ENCODE peak calls at places on chromosomes 3 and 15, in ten cellular contexts. J, N, Y, W, U, A, R, C, L and Q are unnamed samples.

GRCh38 chr15:27665002-27665401 is 434.1 kb downstream of the OCA2 start:
- DNase-seq in J (no peak), C (no peak), A (no peak), Y (no peak), U (no peak), L (no peak), R (no peak), W (no peak), N (no peak), Q (no peak)

GRCh38 chr15:40054746-40055575 is 16.0 kb upstream of the SRP14 start:
- DNase-seq in W (no peak), U (no peak), N (no peak), L (peak; percentile 78), R (peak; percentile 48), Y (peak; percentile 82), C (no peak), J (no peak), A (no peak), Q (peak; percentile 70)

GRCh38 chr3:11195201-11195600 is 40.9 kb downstream of the HRH1 start:
- DNase-seq in U (no peak), J (no peak), L (no peak), A (no peak), W (no peak), N (no peak), Y (no peak), R (no peak), C (no peak), Q (peak; percentile 13)

GRCh38 chr3:151584603-151585002 is 123.7 kb upstream of the IGSF10 start:
- DNase-seq in C (peak; percentile 12), U (no peak), R (no peak), L (peak; percentile 9), W (no peak), Y (no peak), J (no peak), N (no peak), A (no peak), Q (no peak)

GRCh38 chr3:164465172-164465571 is 613.1 kb downstream of the SI start:
- DNase-seq in W (no peak), A (peak; percentile 15), C (no peak), J (no peak), N (no peak), L (peak; percentile 2), U (no peak), Y (peak; percentile 1), R (no peak), Q (no peak)

GRCh38 chr15:101190196-101190595 is 61.7 kb downstream of the CHSY1 start:
- DNase-seq in A (no peak), J (no peak), C (no peak), L (no peak), R (no peak), N (no peak), W (no peak), U (no peak), Y (peak; percentile 38), Q (no peak)

GRCh38 chr3:45583021-45583851 is 11.3 kb upstream of the LIMD1 start:
- DNase-seq in C (no peak), N (no peak), L (peak; percentile 61), A (no peak), Y (no peak), J (no peak), U (no peak), R (no peak), W (no peak), Q (no peak)

GRCh38 chr3:58526124-58526957 is 10.6 kb downstream of the ACOX2 start:
- DNase-seq in A (peak; percentile 82), Y (peak; percentile 94), W (peak; percentile 72), R (no peak), N (peak; percentile 89), J (no peak), U (peak; percentile 64), L (peak; percentile 95), C (peak; percentile 51), Q (no peak)

GRCh38 chr3:45590256-45590655 is 4.3 kb upstream of the LIMD1 start:
- DNase-seq in J (no peak), W (no peak), L (no peak), U (no peak), A (no peak), C (no peak), Y (no peak), N (no peak), R (no peak), Q (no peak)

GRCh38 chr3:79015854-79016253 is 751.9 kb downstream of the ROBO1 start:
- DNase-seq in R (no peak), N (no peak), C (no peak), A (no peak), Y (no peak), J (no peak), U (no peak), L (no peak), W (no peak), Q (no peak)

GRCh38 chr15:72599855-72600464 is 54.5 kb upstream of the GOLGA6B start:
- DNase-seq in W (peak; percentile 39), R (peak; percentile 43), Y (peak; percentile 68), C (peak; percentile 56), A (peak; percentile 69), N (peak; percentile 55), L (peak; percentile 82), U (no peak), J (no peak), Q (peak; percentile 50)

GRCh38 chr3:48553886-48554845 is 2.4 kb downstream of the PFKFB4 start:
- DNase-seq in J (no peak), N (no peak), W (no peak), L (no peak), C (no peak), Y (no peak), R (no peak), A (no peak), U (no peak), Q (no peak)

GRCh38 chr15:80480171-80480811 is 76.1 kb downstream of the ARNT2 start:
- DNase-seq in J (no peak), L (peak; percentile 40), C (no peak), U (no peak), W (no peak), N (no peak), R (no peak), Y (no peak), A (no peak), Q (no peak)

GRCh38 chr3:17639765-17640164 is 102.7 kb downstream of the TBC1D5 start:
- DNase-seq in W (peak; percentile 80), Y (peak; percentile 94), R (no peak), L (peak; percentile 93), J (no peak), C (peak; percentile 17), U (peak; percentile 77), A (peak; percentile 35), N (peak; percentile 85), Q (no peak)

GRCh38 chr15:95684693-95685115 is 645.8 kb upstream of the NR2F2 start:
- DNase-seq in W (peak; percentile 48), Y (peak; percentile 93), A (peak; percentile 23), R (no peak), J (no peak), N (peak; percentile 80), U (no peak), C (peak; percentile 21), L (peak; percentile 93), Q (no peak)

GRCh38 chr3:161233557-161233956 is 12.4 kb downstream of the NMD3 start:
- DNase-seq in R (no peak), J (no peak), C (no peak), N (no peak), A (no peak), L (no peak), Y (peak; percentile 63), U (no peak), W (no peak), Q (no peak)

GRCh38 chr3:66403268-66403990 is 97.4 kb downstream of the LRIG1 start:
- DNase-seq in A (no peak), N (no peak), R (no peak), J (no peak), L (peak; percentile 64), Y (peak; percentile 74), W (no peak), U (no peak), C (no peak), Q (no peak)
- TF ChIP-seq CTCF in A (no peak), N (no peak), R (no peak), J (no peak), L (no peak), Y (no peak), W (no peak), U (no peak), C (no peak), Q (no peak)

DNA sequence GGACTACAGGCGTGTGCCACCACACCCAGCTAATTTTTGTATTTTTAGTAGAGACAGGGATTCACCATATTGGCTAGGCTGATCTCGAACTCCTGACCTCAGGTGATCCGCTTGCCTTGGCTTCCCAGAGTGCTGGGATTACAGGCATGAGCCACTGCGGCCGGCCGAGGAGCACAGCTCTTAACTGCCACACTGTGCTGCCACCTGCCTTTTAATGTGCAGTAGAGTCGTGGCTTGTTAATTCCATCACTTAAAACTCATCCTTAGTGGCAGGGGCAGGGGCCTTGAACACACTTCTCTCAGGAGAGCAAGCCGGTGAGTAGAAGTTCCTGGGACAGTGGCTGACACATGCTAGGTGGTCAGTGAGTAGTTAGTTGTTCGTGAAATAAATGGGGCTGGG is 12.5 kb downstream of the ABCF3 start:
- DNase-seq in R (no peak), N (no peak), C (no peak), L (no peak), J (no peak), Y (no peak), W (no peak), U (no peak), A (no peak), Q (no peak)
- TF ChIP-seq CTCF in R (no peak), N (no peak), C (no peak), L (no peak), J (no peak), Y (no peak), W (no peak), U (no peak), A (no peak), Q (no peak)

DNA sequence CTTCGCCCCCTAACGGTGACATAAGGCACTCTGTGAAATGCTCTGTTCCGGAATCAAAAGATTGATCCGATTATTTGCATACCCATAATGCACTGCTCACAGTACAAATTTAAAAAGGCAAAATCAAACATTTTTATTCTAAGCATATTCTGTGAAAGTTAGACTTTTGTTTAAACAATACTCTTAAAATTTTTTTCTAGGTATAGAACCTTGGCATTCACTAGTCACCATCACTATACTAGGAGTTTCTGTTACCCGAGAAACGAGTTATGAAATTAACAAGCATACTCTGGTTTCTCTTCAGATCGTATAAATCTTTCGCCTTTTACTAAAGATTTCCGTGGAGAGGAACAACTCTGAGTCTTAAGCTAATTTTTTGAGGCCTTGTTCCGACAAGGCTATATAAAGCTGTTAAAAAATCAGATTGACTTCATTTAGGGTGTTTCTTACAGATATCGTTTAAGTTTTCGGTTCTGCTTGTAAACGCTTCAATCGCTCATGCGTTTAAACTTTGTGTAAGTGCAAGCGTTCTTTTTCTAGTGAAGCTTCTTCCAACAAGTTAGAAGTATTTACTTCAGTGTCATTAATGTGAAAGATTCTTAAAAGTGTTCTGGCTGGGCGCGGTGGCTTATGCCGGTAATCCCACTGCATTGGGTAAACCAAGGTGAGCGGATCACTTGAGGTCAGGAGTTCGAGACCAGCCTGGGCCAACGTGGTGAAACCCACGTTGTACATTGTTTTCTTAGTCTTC is at the start of gene RNU5B-1:
- DNase-seq in A (peak; percentile 84), R (peak; percentile 79), J (peak; percentile 53), N (peak; percentile 100), Y (peak; percentile 98), L (peak; percentile 97), W (peak; percentile 95), U (peak; percentile 96), C (peak; percentile 86), Q (peak; percentile 89)
- TF ChIP-seq CTCF in A (no peak), R (peak; percentile 85), J (peak; percentile 90), N (peak; percentile 11), Y (peak; percentile 91), L (peak; percentile 86), W (peak; percentile 89), U (peak; percentile 85), C (no peak), Q (peak; percentile 95)

GRCh38 chr3:13282986-13283876 is 136.9 kb downstream of the NUP210 start:
- DNase-seq in J (no peak), C (peak; percentile 44), U (no peak), W (no peak), N (no peak), A (peak; percentile 64), Y (no peak), L (peak; percentile 31), R (peak; percentile 69), Q (peak; percentile 28)
- TF ChIP-seq CTCF in J (peak; percentile 34), C (peak; percentile 13), U (peak; percentile 6), W (no peak), N (peak; percentile 9), A (peak; percentile 32), Y (peak; percentile 3), L (no peak), R (no peak), Q (no peak)